ENCODE peak calls at places on chromosomes 11 and 22, in eight cellular contexts. One of them, this sample, is unnamed.

GRCh38 chr11:15073361-15074205 is at the start of gene CALCB:
- DNase-seq in dorsolateral prefrontal cortex: no peak
- DNase-seq in left cardiac atrium: peak
- DNase-seq in GF-D8: no peak
- DNase-seq in Calu3: peak
- DNase-seq in mesothelial cell of epicardium: no peak
- DNase-seq in naive B cell: no peak
- DNase-seq in activated CD4-positive, alpha-beta memory T cell treated with anti-CD3 and anti-CD28 coated beads for 36 hours: peak
- DNase-seq in this sample: peak

GRCh38 chr11:71103266-71103665 is 149.1 kb downstream of the SHANK2 start:
- DNase-seq in dorsolateral prefrontal cortex: no peak
- DNase-seq in left cardiac atrium: no peak
- DNase-seq in GF-D8: no peak
- DNase-seq in Calu3: no peak
- DNase-seq in mesothelial cell of epicardium: no peak
- DNase-seq in naive B cell: no peak
- DNase-seq in activated CD4-positive, alpha-beta memory T cell treated with anti-CD3 and anti-CD28 coated beads for 36 hours: no peak
- DNase-seq in this sample: no peak

GRCh38 chr11:114358711-114359110 is 41.6 kb downstream of the C11orf71 start:
- DNase-seq in dorsolateral prefrontal cortex: no peak
- DNase-seq in left cardiac atrium: no peak
- DNase-seq in GF-D8: peak
- DNase-seq in Calu3: peak
- DNase-seq in mesothelial cell of epicardium: no peak
- DNase-seq in naive B cell: no peak
- DNase-seq in activated CD4-positive, alpha-beta memory T cell treated with anti-CD3 and anti-CD28 coated beads for 36 hours: no peak
- DNase-seq in this sample: no peak

GRCh38 chr11:859394-860131 is 16.9 kb downstream of the TSPAN4 start:
- DNase-seq in dorsolateral prefrontal cortex: peak
- DNase-seq in left cardiac atrium: peak
- DNase-seq in GF-D8: no peak
- DNase-seq in Calu3: peak
- DNase-seq in mesothelial cell of epicardium: peak
- DNase-seq in naive B cell: no peak
- DNase-seq in activated CD4-positive, alpha-beta memory T cell treated with anti-CD3 and anti-CD28 coated beads for 36 hours: no peak
- DNase-seq in this sample: no peak

GRCh38 chr11:125404811-125405481 is 91.1 kb downstream of the FEZ1 start:
- DNase-seq in dorsolateral prefrontal cortex: peak
- DNase-seq in left cardiac atrium: peak
- DNase-seq in GF-D8: no peak
- DNase-seq in Calu3: peak
- DNase-seq in mesothelial cell of epicardium: peak
- DNase-seq in naive B cell: peak
- DNase-seq in activated CD4-positive, alpha-beta memory T cell treated with anti-CD3 and anti-CD28 coated beads for 36 hours: peak
- DNase-seq in this sample: peak

GRCh38 chr11:7524831-7525230 is 11.0 kb downstream of the PPFIBP2 start:
- DNase-seq in dorsolateral prefrontal cortex: no peak
- DNase-seq in left cardiac atrium: no peak
- DNase-seq in GF-D8: no peak
- DNase-seq in Calu3: no peak
- DNase-seq in mesothelial cell of epicardium: no peak
- DNase-seq in naive B cell: peak
- DNase-seq in activated CD4-positive, alpha-beta memory T cell treated with anti-CD3 and anti-CD28 coated beads for 36 hours: no peak
- DNase-seq in this sample: no peak

GRCh38 chr22:30763815-30764686 is 69.4 kb downstream of the OSBP2 start:
- DNase-seq in dorsolateral prefrontal cortex: peak
- DNase-seq in left cardiac atrium: peak
- DNase-seq in GF-D8: peak
- DNase-seq in Calu3: peak
- DNase-seq in mesothelial cell of epicardium: peak
- DNase-seq in naive B cell: peak
- DNase-seq in activated CD4-positive, alpha-beta memory T cell treated with anti-CD3 and anti-CD28 coated beads for 36 hours: peak
- DNase-seq in this sample: peak

GRCh38 chr11:115499241-115499799 is 4.9 kb downstream of the CADM1 start:
- DNase-seq in dorsolateral prefrontal cortex: no peak
- DNase-seq in left cardiac atrium: no peak
- DNase-seq in GF-D8: no peak
- DNase-seq in Calu3: no peak
- DNase-seq in mesothelial cell of epicardium: no peak
- DNase-seq in naive B cell: no peak
- DNase-seq in activated CD4-positive, alpha-beta memory T cell treated with anti-CD3 and anti-CD28 coated beads for 36 hours: no peak
- DNase-seq in this sample: no peak

GRCh38 chr22:23574877-23575276 is 5.2 kb downstream of the IGLL1 start:
- DNase-seq in dorsolateral prefrontal cortex: no peak
- DNase-seq in left cardiac atrium: no peak
- DNase-seq in GF-D8: no peak
- DNase-seq in Calu3: no peak
- DNase-seq in mesothelial cell of epicardium: no peak
- DNase-seq in naive B cell: no peak
- DNase-seq in activated CD4-positive, alpha-beta memory T cell treated with anti-CD3 and anti-CD28 coated beads for 36 hours: no peak
- DNase-seq in this sample: no peak

GRCh38 chr11:12673924-12674570 is at the start of gene TEAD1:
- DNase-seq in dorsolateral prefrontal cortex: peak
- DNase-seq in left cardiac atrium: peak
- DNase-seq in GF-D8: no peak
- DNase-seq in Calu3: peak
- DNase-seq in mesothelial cell of epicardium: peak
- DNase-seq in naive B cell: peak
- DNase-seq in activated CD4-positive, alpha-beta memory T cell treated with anti-CD3 and anti-CD28 coated beads for 36 hours: peak
- DNase-seq in this sample: peak

GRCh38 chr11:86070435-86071056 is 1.7 kb upstream of the PICALM start:
- DNase-seq in dorsolateral prefrontal cortex: no peak
- DNase-seq in left cardiac atrium: no peak
- DNase-seq in GF-D8: no peak
- DNase-seq in Calu3: no peak
- DNase-seq in mesothelial cell of epicardium: no peak
- DNase-seq in naive B cell: no peak
- DNase-seq in activated CD4-positive, alpha-beta memory T cell treated with anti-CD3 and anti-CD28 coated beads for 36 hours: peak
- DNase-seq in this sample: no peak

GRCh38 chr11:2423157-2424025 is 20.9 kb downstream of the TRPM5 start:
- DNase-seq in dorsolateral prefrontal cortex: no peak
- DNase-seq in left cardiac atrium: no peak
- DNase-seq in GF-D8: no peak
- DNase-seq in Calu3: no peak
- DNase-seq in mesothelial cell of epicardium: no peak
- DNase-seq in naive B cell: no peak
- DNase-seq in activated CD4-positive, alpha-beta memory T cell treated with anti-CD3 and anti-CD28 coated beads for 36 hours: no peak
- DNase-seq in this sample: no peak

GRCh38 chr11:114525682-114526081 is 34.0 kb downstream of the NXPE1 start:
- DNase-seq in dorsolateral prefrontal cortex: no peak
- DNase-seq in left cardiac atrium: no peak
- DNase-seq in GF-D8: no peak
- DNase-seq in Calu3: no peak
- DNase-seq in mesothelial cell of epicardium: no peak
- DNase-seq in naive B cell: no peak
- DNase-seq in activated CD4-positive, alpha-beta memory T cell treated with anti-CD3 and anti-CD28 coated beads for 36 hours: no peak
- DNase-seq in this sample: peak

GRCh38 chr22:46019351-46019750 is 42.4 kb upstream of the WNT7B start:
- DNase-seq in dorsolateral prefrontal cortex: no peak
- DNase-seq in left cardiac atrium: no peak
- DNase-seq in GF-D8: no peak
- DNase-seq in Calu3: no peak
- DNase-seq in mesothelial cell of epicardium: no peak
- DNase-seq in naive B cell: no peak
- DNase-seq in activated CD4-positive, alpha-beta memory T cell treated with anti-CD3 and anti-CD28 coated beads for 36 hours: no peak
- DNase-seq in this sample: no peak

GRCh38 chr11:17098038-17098437 is 20.6 kb upstream of the RPS13 start:
- DNase-seq in dorsolateral prefrontal cortex: no peak
- DNase-seq in left cardiac atrium: no peak
- DNase-seq in GF-D8: no peak
- DNase-seq in Calu3: no peak
- DNase-seq in mesothelial cell of epicardium: no peak
- DNase-seq in naive B cell: no peak
- DNase-seq in activated CD4-positive, alpha-beta memory T cell treated with anti-CD3 and anti-CD28 coated beads for 36 hours: no peak
- DNase-seq in this sample: no peak

GRCh38 chr22:48045369-48045768 is 1282.9 kb downstream of the TBC1D22A start:
- DNase-seq in dorsolateral prefrontal cortex: no peak
- DNase-seq in left cardiac atrium: no peak
- DNase-seq in GF-D8: no peak
- DNase-seq in Calu3: no peak
- DNase-seq in mesothelial cell of epicardium: peak
- DNase-seq in naive B cell: no peak
- DNase-seq in activated CD4-positive, alpha-beta memory T cell treated with anti-CD3 and anti-CD28 coated beads for 36 hours: no peak
- DNase-seq in this sample: no peak

GRCh38 chr11:35804446-35805040 is 139.3 kb upstream of the LDLRAD3 start:
- DNase-seq in dorsolateral prefrontal cortex: peak
- DNase-seq in left cardiac atrium: no peak
- DNase-seq in GF-D8: no peak
- DNase-seq in Calu3: no peak
- DNase-seq in mesothelial cell of epicardium: no peak
- DNase-seq in naive B cell: no peak
- DNase-seq in activated CD4-positive, alpha-beta memory T cell treated with anti-CD3 and anti-CD28 coated beads for 36 hours: no peak
- DNase-seq in this sample: no peak

GRCh38 chr22:47388778-47389177 is 626.3 kb downstream of the TBC1D22A start:
- DNase-seq in dorsolateral prefrontal cortex: no peak
- DNase-seq in left cardiac atrium: no peak
- DNase-seq in GF-D8: no peak
- DNase-seq in Calu3: no peak
- DNase-seq in mesothelial cell of epicardium: no peak
- DNase-seq in naive B cell: no peak
- DNase-seq in activated CD4-positive, alpha-beta memory T cell treated with anti-CD3 and anti-CD28 coated beads for 36 hours: no peak
- DNase-seq in this sample: no peak

GRCh38 chr11:17543574-17544180 is 539 bp downstream of the USH1C start:
- DNase-seq in dorsolateral prefrontal cortex: no peak
- DNase-seq in left cardiac atrium: no peak
- DNase-seq in GF-D8: no peak
- DNase-seq in Calu3: no peak
- DNase-seq in mesothelial cell of epicardium: no peak
- DNase-seq in naive B cell: no peak
- DNase-seq in activated CD4-positive, alpha-beta memory T cell treated with anti-CD3 and anti-CD28 coated beads for 36 hours: no peak
- DNase-seq in this sample: no peak

GRCh38 chr11:59787816-59788215 is 22.8 kb downstream of the MRPL16 start:
- DNase-seq in dorsolateral prefrontal cortex: peak
- DNase-seq in left cardiac atrium: no peak
- DNase-seq in GF-D8: no peak
- DNase-seq in Calu3: no peak
- DNase-seq in mesothelial cell of epicardium: no peak
- DNase-seq in naive B cell: no peak
- DNase-seq in activated CD4-positive, alpha-beta memory T cell treated with anti-CD3 and anti-CD28 coated beads for 36 hours: no peak
- DNase-seq in this sample: no peak

GRCh38 chr11:64447717-64448598 is 89.0 kb downstream of the RPS6KA4 start:
- DNase-seq in dorsolateral prefrontal cortex: peak
- DNase-seq in left cardiac atrium: peak
- DNase-seq in GF-D8: no peak
- DNase-seq in Calu3: no peak
- DNase-seq in mesothelial cell of epicardium: no peak
- DNase-seq in naive B cell: peak
- DNase-seq in activated CD4-positive, alpha-beta memory T cell treated with anti-CD3 and anti-CD28 coated beads for 36 hours: no peak
- DNase-seq in this sample: peak

GRCh38 chr11:36385121-36385530 is 89.0 kb downstream of the PRR5L start:
- DNase-seq in dorsolateral prefrontal cortex: no peak
- DNase-seq in left cardiac atrium: no peak
- DNase-seq in GF-D8: no peak
- DNase-seq in Calu3: no peak
- DNase-seq in mesothelial cell of epicardium: no peak
- DNase-seq in naive B cell: no peak
- DNase-seq in activated CD4-positive, alpha-beta memory T cell treated with anti-CD3 and anti-CD28 coated beads for 36 hours: peak
- DNase-seq in this sample: peak

GRCh38 chr11:122628691-122629555 is 26.6 kb upstream of the UBASH3B start:
- DNase-seq in dorsolateral prefrontal cortex: peak
- DNase-seq in left cardiac atrium: peak
- DNase-seq in GF-D8: peak
- DNase-seq in Calu3: peak
- DNase-seq in mesothelial cell of epicardium: peak
- DNase-seq in naive B cell: peak
- DNase-seq in activated CD4-positive, alpha-beta memory T cell treated with anti-CD3 and anti-CD28 coated beads for 36 hours: peak
- DNase-seq in this sample: peak

GRCh38 chr11:126832387-126832786 is 168.2 kb downstream of the KIRREL3 start:
- DNase-seq in dorsolateral prefrontal cortex: no peak
- DNase-seq in left cardiac atrium: no peak
- DNase-seq in GF-D8: no peak
- DNase-seq in Calu3: no peak
- DNase-seq in mesothelial cell of epicardium: no peak
- DNase-seq in naive B cell: no peak
- DNase-seq in activated CD4-positive, alpha-beta memory T cell treated with anti-CD3 and anti-CD28 coated beads for 36 hours: no peak
- DNase-seq in this sample: no peak

GRCh38 chr11:76629133-76629852 is 41.3 kb downstream of the LRRC32 start:
- DNase-seq in dorsolateral prefrontal cortex: no peak
- DNase-seq in left cardiac atrium: peak
- DNase-seq in GF-D8: peak
- DNase-seq in Calu3: no peak
- DNase-seq in mesothelial cell of epicardium: no peak
- DNase-seq in naive B cell: peak
- DNase-seq in activated CD4-positive, alpha-beta memory T cell treated with anti-CD3 and anti-CD28 coated beads for 36 hours: peak
- DNase-seq in this sample: peak

GRCh38 chr22:38938925-38939324 is 18.5 kb upstream of the APOBEC3A start:
- DNase-seq in dorsolateral prefrontal cortex: no peak
- DNase-seq in left cardiac atrium: no peak
- DNase-seq in GF-D8: no peak
- DNase-seq in Calu3: no peak
- DNase-seq in mesothelial cell of epicardium: no peak
- DNase-seq in naive B cell: no peak
- DNase-seq in activated CD4-positive, alpha-beta memory T cell treated with anti-CD3 and anti-CD28 coated beads for 36 hours: no peak
- DNase-seq in this sample: no peak

GRCh38 chr11:73995731-73996130 is 13.1 kb upstream of the UCP2 start:
- DNase-seq in dorsolateral prefrontal cortex: no peak
- DNase-seq in left cardiac atrium: no peak
- DNase-seq in GF-D8: no peak
- DNase-seq in Calu3: no peak
- DNase-seq in mesothelial cell of epicardium: no peak
- DNase-seq in naive B cell: no peak
- DNase-seq in activated CD4-positive, alpha-beta memory T cell treated with anti-CD3 and anti-CD28 coated beads for 36 hours: peak
- DNase-seq in this sample: peak

GRCh38 chr11:10990637-10991036 is 132.8 kb upstream of the ZBED5 start:
- DNase-seq in dorsolateral prefrontal cortex: no peak
- DNase-seq in left cardiac atrium: no peak
- DNase-seq in GF-D8: no peak
- DNase-seq in Calu3: peak
- DNase-seq in mesothelial cell of epicardium: no peak
- DNase-seq in naive B cell: no peak
- DNase-seq in activated CD4-positive, alpha-beta memory T cell treated with anti-CD3 and anti-CD28 coated beads for 36 hours: no peak
- DNase-seq in this sample: no peak

GRCh38 chr11:128222245-128222959 is 365.0 kb downstream of the ETS1 start:
- DNase-seq in dorsolateral prefrontal cortex: no peak
- DNase-seq in left cardiac atrium: no peak
- DNase-seq in GF-D8: no peak
- DNase-seq in Calu3: no peak
- DNase-seq in mesothelial cell of epicardium: no peak
- DNase-seq in naive B cell: no peak
- DNase-seq in activated CD4-positive, alpha-beta memory T cell treated with anti-CD3 and anti-CD28 coated beads for 36 hours: no peak
- DNase-seq in this sample: peak

GRCh38 chr11:9817191-9817590 is 153.3 kb downstream of the SWAP70 start:
- DNase-seq in dorsolateral prefrontal cortex: no peak
- DNase-seq in left cardiac atrium: no peak
- DNase-seq in GF-D8: no peak
- DNase-seq in Calu3: no peak
- DNase-seq in mesothelial cell of epicardium: no peak
- DNase-seq in naive B cell: no peak
- DNase-seq in activated CD4-positive, alpha-beta memory T cell treated with anti-CD3 and anti-CD28 coated beads for 36 hours: no peak
- DNase-seq in this sample: no peak

GRCh38 chr11:60447070-60447469 is 8.6 kb upstream of the MS4A1 start:
- DNase-seq in dorsolateral prefrontal cortex: no peak
- DNase-seq in left cardiac atrium: no peak
- DNase-seq in GF-D8: no peak
- DNase-seq in Calu3: no peak
- DNase-seq in mesothelial cell of epicardium: no peak
- DNase-seq in naive B cell: no peak
- DNase-seq in activated CD4-positive, alpha-beta memory T cell treated with anti-CD3 and anti-CD28 coated beads for 36 hours: no peak
- DNase-seq in this sample: peak

GRCh38 chr11:126355324-126355925 is at the start of gene ST3GAL4:
- DNase-seq in dorsolateral prefrontal cortex: peak
- DNase-seq in left cardiac atrium: peak
- DNase-seq in GF-D8: peak
- DNase-seq in Calu3: peak
- DNase-seq in mesothelial cell of epicardium: peak
- DNase-seq in naive B cell: peak
- DNase-seq in activated CD4-positive, alpha-beta memory T cell treated with anti-CD3 and anti-CD28 coated beads for 36 hours: peak
- DNase-seq in this sample: peak

GRCh38 chr11:91374794-91375193 is 849.8 kb upstream of the FAT3 start:
- DNase-seq in dorsolateral prefrontal cortex: no peak
- DNase-seq in left cardiac atrium: no peak
- DNase-seq in GF-D8: no peak
- DNase-seq in Calu3: no peak
- DNase-seq in mesothelial cell of epicardium: no peak
- DNase-seq in naive B cell: no peak
- DNase-seq in activated CD4-positive, alpha-beta memory T cell treated with anti-CD3 and anti-CD28 coated beads for 36 hours: no peak
- DNase-seq in this sample: no peak

GRCh38 chr22:40703174-40703573 is 23.9 kb downstream of the MCHR1 start:
- DNase-seq in dorsolateral prefrontal cortex: no peak
- DNase-seq in left cardiac atrium: no peak
- DNase-seq in GF-D8: no peak
- DNase-seq in Calu3: no peak
- DNase-seq in mesothelial cell of epicardium: no peak
- DNase-seq in naive B cell: no peak
- DNase-seq in activated CD4-positive, alpha-beta memory T cell treated with anti-CD3 and anti-CD28 coated beads for 36 hours: no peak
- DNase-seq in this sample: no peak